ENCODE peak calls at places on chromosome 7, in seven cellular contexts. V is Peyer's patch, I is spleen, U is mammary epithelial cell, X is lower lobe of right lung, L is mucosa of descending colon, P is left ventricle myocardium inferior. H is an unnamed sample. For H3K9me3 and H3K36me3, the result is how much of the 10 kb centered on the place peaks cover.

GRCh38 chr7:26857534-26858228 is 6.7 kb downstream of the SKAP2 start:
- DNase-seq in V (peak), I (peak), U (peak), X (peak), L (peak), P (no peak), H (no peak)

GRCh38 chr7:69896100-69896499 is 297.8 kb downstream of the AUTS2 start:
- DNase-seq in V (no peak), I (no peak), U (no peak), X (no peak), L (no peak), P (no peak), H (no peak)

GRCh38 chr7:41280491-41280890 is 422.4 kb downstream of the INHBA start:
- DNase-seq in V (no peak), I (no peak), U (no peak), X (no peak), L (no peak), P (no peak), H (no peak)

GRCh38 chr7:134632937-134633540 is 13.6 kb upstream of the BPGM start:
- DNase-seq in V (no peak), I (no peak), U (peak), X (no peak), L (no peak), P (no peak), H (peak)

GRCh38 chr7:42605381-42605780 is 306.5 kb downstream of the C7orf25 start:
- DNase-seq in V (no peak), I (no peak), U (peak), X (no peak), L (no peak), P (no peak), H (no peak)

GRCh38 chr7:506391-506831 is 13.2 kb downstream of the PDGFA start:
- DNase-seq in V (peak), I (peak), U (no peak), X (peak), L (peak), P (peak), H (peak)

GRCh38 chr7:137546671-137547070 is 203.1 kb upstream of the PTN start:
- DNase-seq in V (no peak), I (no peak), U (peak), X (no peak), L (no peak), P (no peak), H (no peak)

GRCh38 chr7:81740403-81740802 is 29.4 kb downstream of the HGF start:
- DNase-seq in V (no peak), I (no peak), U (no peak), X (no peak), L (no peak), P (no peak), H (no peak)

GRCh38 chr7:139635521-139636240 is 112.2 kb downstream of the CLEC2L start:
- DNase-seq in V (no peak), I (no peak), U (no peak), X (no peak), L (no peak), P (no peak), H (no peak)

GRCh38 chr7:33671521-33672262 is 233.6 kb upstream of the BMPER start:
- DNase-seq in V (no peak), I (no peak), U (no peak), X (no peak), L (no peak), P (no peak), H (no peak)

GRCh38 chr7:141866974-141867373 is 25.7 kb upstream of the PRSS37 start:
- DNase-seq in V (no peak), I (no peak), U (peak), X (no peak), L (no peak), P (no peak), H (no peak)

GRCh38 chr7:31114593-31115343 is 62.7 kb downstream of the ADCYAP1R1 start:
- DNase-seq in V (no peak), I (no peak), U (peak), X (no peak), L (no peak), P (no peak), H (no peak)

GRCh38 chr7:143417734-143418378 is 9.2 kb upstream of the EPHA1 start:
- DNase-seq in V (no peak), I (no peak), U (no peak), X (no peak), L (no peak), P (no peak), H (no peak)

GRCh38 chr7:1849351-1849951 is 179.4 kb downstream of the ELFN1 start:
- DNase-seq in V (no peak), I (peak), U (no peak), X (peak), L (peak), P (no peak), H (no peak)

GRCh38 chr7:73586911-73587310 is 8.5 kb upstream of the TBL2 start:
- DNase-seq in V (no peak), I (peak), U (no peak), X (peak), L (no peak), P (peak), H (no peak)

GRCh38 chr7:111736475-111736874 is 174.2 kb upstream of the IMMP2L start:
- DNase-seq in V (no peak), I (no peak), U (no peak), X (no peak), L (no peak), P (no peak), H (no peak)

GRCh38 chr7:135801045-135801693 is 52.6 kb upstream of the FAM180A start:
- DNase-seq in V (no peak), I (no peak), U (peak), X (no peak), L (no peak), P (no peak), H (peak)

GRCh38 chr7:134879815-134880475 is 100.5 kb downstream of the CALD1 start:
- DNase-seq in V (no peak), I (no peak), U (no peak), X (no peak), L (no peak), P (no peak), H (no peak)

GRCh38 chr7:146096994-146097393 is 19.6 kb upstream of the CNTNAP2 start:
- DNase-seq in V (no peak), I (no peak), U (no peak), X (no peak), L (no peak), P (no peak), H (no peak)

GRCh38 chr7:138388673-138389491 is 71.2 kb upstream of the TRIM24 start:
- DNase-seq in V (no peak), I (no peak), U (peak), X (no peak), L (no peak), P (no peak), H (no peak)

GRCh38 chr7:70016044-70016770 is 417.9 kb downstream of the AUTS2 start:
- DNase-seq in V (no peak), I (no peak), U (no peak), X (no peak), L (no peak), P (no peak), H (no peak)

GRCh38 chr7:29285861-29286260 is 91.3 kb downstream of the CHN2 start:
- DNase-seq in V (no peak), I (no peak), U (no peak), X (no peak), L (no peak), P (no peak), H (no peak)

GRCh38 chr7:57425969-57426628 is 23.9 kb upstream of the ZNF716 start:
- DNase-seq in V (no peak), I (no peak), U (no peak), X (no peak), L (no peak), P (no peak), H (no peak)

GRCh38 chr7:57426629-57427003 is 23.4 kb upstream of the ZNF716 start:
- DNase-seq in V (no peak), I (no peak), U (no peak), X (no peak), L (no peak), P (no peak), H (no peak)

GRCh38 chr7:57427594-57427993 is 22.4 kb upstream of the ZNF716 start:
- DNase-seq in V (no peak), I (no peak), U (no peak), X (no peak), L (no peak), P (no peak), H (no peak)

GRCh38 chr7:57425239-57425944 is 24.6 kb upstream of the ZNF716 start:
- DNase-seq in V (no peak), I (no peak), U (no peak), X (no peak), L (no peak), P (no peak), H (no peak)

GRCh38 chr7:57427146-57427545 is 22.8 kb upstream of the ZNF716 start:
- DNase-seq in V (no peak), I (no peak), U (no peak), X (no peak), L (no peak), P (no peak), H (no peak)
- H3K9me3 ChIP-seq in V (under half), I (half or more), U (under half), X (under half), L (half or more), P (under half), H (under half)

GRCh38 chr7:88399036-88399435 is 92.3 kb upstream of the STEAP4 start:
- DNase-seq in V (no peak), I (no peak), U (no peak), X (no peak), L (no peak), P (no peak), H (no peak)
- TF ChIP-seq CTCF in V (no peak), I (no peak), U (no peak), X (no peak), L (no peak), P (no peak), H (no peak)

GRCh38 chr7:4998830-4999768 is 40.1 kb upstream of the MMD2 start:
- DNase-seq in V (no peak), I (no peak), U (no peak), X (no peak), L (no peak), P (no peak), H (no peak)

GRCh38 chr7:4996696-4997222 is 37.8 kb upstream of the MMD2 start:
- DNase-seq in V (no peak), I (no peak), U (no peak), X (no peak), L (no peak), P (no peak), H (no peak)

GRCh38 chr7:4998244-4998643 is 39.3 kb upstream of the MMD2 start:
- DNase-seq in V (no peak), I (no peak), U (no peak), X (no peak), L (no peak), P (no peak), H (no peak)

GRCh38 chr7:4995429-4995969 is 36.5 kb upstream of the MMD2 start:
- DNase-seq in V (no peak), I (no peak), U (no peak), X (no peak), L (no peak), P (no peak), H (no peak)

GRCh38 chr7:4993471-4993870 is 34.5 kb upstream of the MMD2 start:
- DNase-seq in V (no peak), I (no peak), U (no peak), X (no peak), L (no peak), P (no peak), H (no peak)
- H3K36me3 ChIP-seq in V (under half), I (under half), U (under half), X (half or more), L (under half), P (half or more), H (under half)

GRCh38 chr7:107789647-107790046 is 13.4 kb downstream of the SLC26A3 start:
- DNase-seq in V (no peak), I (no peak), U (no peak), X (no peak), L (no peak), P (no peak), H (no peak)

GRCh38 chr7:107788662-107789061 is 14.4 kb downstream of the SLC26A3 start:
- DNase-seq in V (no peak), I (no peak), U (no peak), X (no peak), L (no peak), P (no peak), H (no peak)

GRCh38 chr7:107788216-107788615 is 14.8 kb downstream of the SLC26A3 start:
- DNase-seq in V (no peak), I (no peak), U (no peak), X (no peak), L (no peak), P (no peak), H (no peak)

GRCh38 chr7:107792364-107792763 is 10.7 kb downstream of the SLC26A3 start:
- DNase-seq in V (no peak), I (no peak), U (no peak), X (no peak), L (no peak), P (no peak), H (no peak)
- H3K9me3 ChIP-seq in V (under half), I (under half), U (under half), X (under half), L (under half), P (under half), H (under half)